ENCODE peak calls at places on chromosome 12, in five cellular contexts. One of them, this sample, is unnamed.

GRCh38 chr12:77720258-77720657 is 110.4 kb upstream of the NAV3 start:
- DNase-seq in IMR-90: no peak
- DNase-seq in Kasumi-1: peak; percentile 36
- DNase-seq in left colon: no peak
- DNase-seq in stimulated activated CD8-positive, alpha-beta memory T cell treated with anti-CD3 and anti-CD28 coated beads, Interleukin-4, amount 100 ng/mL, for 1 hour: no peak
- DNase-seq in this sample: peak; percentile 21

GRCh38 chr12:127745466-127746220 is 521.3 kb upstream of the TMEM132C start:
- DNase-seq in IMR-90: no peak
- DNase-seq in Kasumi-1: no peak
- DNase-seq in stimulated activated CD8-positive, alpha-beta memory T cell treated with anti-CD3 and anti-CD28 coated beads, Interleukin-4, amount 100 ng/mL, for 1 hour: no peak
- DNase-seq in left colon: no peak
- DNase-seq in this sample: no peak

GRCh38 chr12:54357802-54358619 is 6.3 kb downstream of the GPR84 start:
- DNase-seq in stimulated activated CD8-positive, alpha-beta memory T cell treated with anti-CD3 and anti-CD28 coated beads, Interleukin-4, amount 100 ng/mL, for 1 hour: no peak
- DNase-seq in IMR-90: no peak
- DNase-seq in left colon: peak; percentile 54
- DNase-seq in Kasumi-1: no peak
- DNase-seq in this sample: no peak

GRCh38 chr12:25415004-25415403 is 138.1 kb downstream of the LMNTD1 start:
- DNase-seq in stimulated activated CD8-positive, alpha-beta memory T cell treated with anti-CD3 and anti-CD28 coated beads, Interleukin-4, amount 100 ng/mL, for 1 hour: no peak
- DNase-seq in left colon: no peak
- DNase-seq in IMR-90: no peak
- DNase-seq in Kasumi-1: no peak
- DNase-seq in this sample: no peak

GRCh38 chr12:56450241-56450640 is 1.0 kb upstream of the TIMELESS start:
- DNase-seq in stimulated activated CD8-positive, alpha-beta memory T cell treated with anti-CD3 and anti-CD28 coated beads, Interleukin-4, amount 100 ng/mL, for 1 hour: no peak
- DNase-seq in left colon: no peak
- DNase-seq in Kasumi-1: no peak
- DNase-seq in IMR-90: no peak
- DNase-seq in this sample: no peak

GRCh38 chr12:121132601-121133481 is at the start of gene P2RX7:
- DNase-seq in stimulated activated CD8-positive, alpha-beta memory T cell treated with anti-CD3 and anti-CD28 coated beads, Interleukin-4, amount 100 ng/mL, for 1 hour: no peak
- DNase-seq in left colon: peak; percentile 76
- DNase-seq in Kasumi-1: peak; percentile 75
- DNase-seq in IMR-90: peak; percentile 52
- DNase-seq in this sample: peak; percentile 34

GRCh38 chr12:58034311-58034710 is 92.9 kb downstream of the ATP23 start:
- DNase-seq in IMR-90: no peak
- DNase-seq in left colon: no peak
- DNase-seq in stimulated activated CD8-positive, alpha-beta memory T cell treated with anti-CD3 and anti-CD28 coated beads, Interleukin-4, amount 100 ng/mL, for 1 hour: no peak
- DNase-seq in Kasumi-1: no peak
- DNase-seq in this sample: no peak

GRCh38 chr12:101051901-101052550 is 158.0 kb downstream of the SLC5A8 start:
- DNase-seq in Kasumi-1: no peak
- DNase-seq in left colon: peak; percentile 72
- DNase-seq in IMR-90: peak; percentile 81
- DNase-seq in stimulated activated CD8-positive, alpha-beta memory T cell treated with anti-CD3 and anti-CD28 coated beads, Interleukin-4, amount 100 ng/mL, for 1 hour: no peak
- DNase-seq in this sample: no peak

GRCh38 chr12:29625359-29625953 is 128.0 kb upstream of the OVCH1 start:
- DNase-seq in IMR-90: peak; percentile 13
- DNase-seq in stimulated activated CD8-positive, alpha-beta memory T cell treated with anti-CD3 and anti-CD28 coated beads, Interleukin-4, amount 100 ng/mL, for 1 hour: no peak
- DNase-seq in Kasumi-1: no peak
- DNase-seq in left colon: no peak
- DNase-seq in this sample: no peak

GRCh38 chr12:94276725-94277124 is 128.3 kb downstream of the PLXNC1 start:
- DNase-seq in stimulated activated CD8-positive, alpha-beta memory T cell treated with anti-CD3 and anti-CD28 coated beads, Interleukin-4, amount 100 ng/mL, for 1 hour: no peak
- DNase-seq in IMR-90: no peak
- DNase-seq in Kasumi-1: no peak
- DNase-seq in left colon: no peak
- DNase-seq in this sample: no peak

GRCh38 chr12:5376591-5377207 is 55.2 kb upstream of the NTF3 start:
- DNase-seq in left colon: peak; percentile 72
- DNase-seq in stimulated activated CD8-positive, alpha-beta memory T cell treated with anti-CD3 and anti-CD28 coated beads, Interleukin-4, amount 100 ng/mL, for 1 hour: no peak
- DNase-seq in IMR-90: no peak
- DNase-seq in Kasumi-1: no peak
- DNase-seq in this sample: no peak

GRCh38 chr12:25051583-25052190 is 102.8 kb upstream of the BCAT1 start:
- DNase-seq in stimulated activated CD8-positive, alpha-beta memory T cell treated with anti-CD3 and anti-CD28 coated beads, Interleukin-4, amount 100 ng/mL, for 1 hour: no peak
- DNase-seq in IMR-90: no peak
- DNase-seq in Kasumi-1: peak; percentile 55
- DNase-seq in left colon: no peak
- DNase-seq in this sample: no peak

GRCh38 chr12:76945867-76946266 is 67.0 kb upstream of the CSRP2 start:
- DNase-seq in stimulated activated CD8-positive, alpha-beta memory T cell treated with anti-CD3 and anti-CD28 coated beads, Interleukin-4, amount 100 ng/mL, for 1 hour: no peak
- DNase-seq in IMR-90: peak; percentile 72
- DNase-seq in Kasumi-1: no peak
- DNase-seq in left colon: no peak
- DNase-seq in this sample: peak; percentile 58

GRCh38 chr12:68158427-68158826 is 1.1 kb downstream of the IFNG start:
- DNase-seq in IMR-90: no peak
- DNase-seq in stimulated activated CD8-positive, alpha-beta memory T cell treated with anti-CD3 and anti-CD28 coated beads, Interleukin-4, amount 100 ng/mL, for 1 hour: no peak
- DNase-seq in left colon: no peak
- DNase-seq in Kasumi-1: peak; percentile 52
- DNase-seq in this sample: peak; percentile 22

GRCh38 chr12:102369876-102370275 is 110.5 kb downstream of the IGF1 start:
- DNase-seq in Kasumi-1: no peak
- DNase-seq in stimulated activated CD8-positive, alpha-beta memory T cell treated with anti-CD3 and anti-CD28 coated beads, Interleukin-4, amount 100 ng/mL, for 1 hour: no peak
- DNase-seq in left colon: no peak
- DNase-seq in IMR-90: no peak
- DNase-seq in this sample: no peak

GRCh38 chr12:111091036-111091435 is 170.7 kb upstream of the MYL2 start:
- DNase-seq in left colon: no peak
- DNase-seq in Kasumi-1: no peak
- DNase-seq in stimulated activated CD8-positive, alpha-beta memory T cell treated with anti-CD3 and anti-CD28 coated beads, Interleukin-4, amount 100 ng/mL, for 1 hour: no peak
- DNase-seq in IMR-90: no peak
- DNase-seq in this sample: no peak

GRCh38 chr12:43482311-43483085 is 69.5 kb downstream of the ADAMTS20 start:
- DNase-seq in Kasumi-1: peak; percentile 47
- DNase-seq in left colon: no peak
- DNase-seq in IMR-90: no peak
- DNase-seq in stimulated activated CD8-positive, alpha-beta memory T cell treated with anti-CD3 and anti-CD28 coated beads, Interleukin-4, amount 100 ng/mL, for 1 hour: no peak
- DNase-seq in this sample: no peak

GRCh38 chr12:132428872-132429121 is 61.2 kb upstream of the FBRSL1 start:
- DNase-seq in Kasumi-1: no peak
- DNase-seq in left colon: no peak
- DNase-seq in stimulated activated CD8-positive, alpha-beta memory T cell treated with anti-CD3 and anti-CD28 coated beads, Interleukin-4, amount 100 ng/mL, for 1 hour: no peak
- DNase-seq in IMR-90: no peak
- DNase-seq in this sample: no peak

GRCh38 chr12:11885261-11886038 is 185.3 kb upstream of the BCL2L14 start:
- DNase-seq in IMR-90: peak; percentile 76
- DNase-seq in stimulated activated CD8-positive, alpha-beta memory T cell treated with anti-CD3 and anti-CD28 coated beads, Interleukin-4, amount 100 ng/mL, for 1 hour: no peak
- DNase-seq in Kasumi-1: no peak
- DNase-seq in left colon: peak; percentile 80
- DNase-seq in this sample: peak; percentile 60

GRCh38 chr12:68932701-68933563 is at the start of gene CPM:
- DNase-seq in stimulated activated CD8-positive, alpha-beta memory T cell treated with anti-CD3 and anti-CD28 coated beads, Interleukin-4, amount 100 ng/mL, for 1 hour: no peak
- DNase-seq in left colon: peak; percentile 78
- DNase-seq in Kasumi-1: peak; percentile 25
- DNase-seq in IMR-90: peak; percentile 25
- DNase-seq in this sample: no peak

GRCh38 chr12:78820946-78821345 is 43.6 kb upstream of the SYT1 start:
- DNase-seq in Kasumi-1: no peak
- DNase-seq in stimulated activated CD8-positive, alpha-beta memory T cell treated with anti-CD3 and anti-CD28 coated beads, Interleukin-4, amount 100 ng/mL, for 1 hour: no peak
- DNase-seq in IMR-90: no peak
- DNase-seq in left colon: no peak
- DNase-seq in this sample: no peak

GRCh38 chr12:49552014-49552413 is 13.2 kb downstream of the KCNH3 start:
- DNase-seq in stimulated activated CD8-positive, alpha-beta memory T cell treated with anti-CD3 and anti-CD28 coated beads, Interleukin-4, amount 100 ng/mL, for 1 hour: no peak
- DNase-seq in Kasumi-1: no peak
- DNase-seq in left colon: no peak
- DNase-seq in IMR-90: no peak
- DNase-seq in this sample: no peak

GRCh38 chr12:70994217-70994788 is 73.8 kb upstream of the PTPRR start:
- DNase-seq in Kasumi-1: no peak
- DNase-seq in left colon: no peak
- DNase-seq in stimulated activated CD8-positive, alpha-beta memory T cell treated with anti-CD3 and anti-CD28 coated beads, Interleukin-4, amount 100 ng/mL, for 1 hour: no peak
- DNase-seq in IMR-90: peak; percentile 42
- DNase-seq in this sample: no peak

This sample was measured in HFFc6.